ENCODE peak calls at places on chromosomes 13 and 19, in ten cellular contexts. F is OCI-LY7; N is stimulated activated CD4-positive, alpha-beta T cell treated with anti-CD3 and anti-CD28 coated beads, Interleukin-1b, Interleukin-23, amount 100 ng/mL, for 1 hour; O is activated CD8-positive, alpha-beta memory T cell treated with anti-CD3 and anti-CD28 coated beads, Interleukin-2, amount 50 U/mL, for 4 hours; H is AML-193; D is foreskin fibroblast; J is activated T-cell treated with anti-CD3 and anti-CD28 coated beads, Interleukin-2, amount 50 U/mL, for 4 hours; L is activated naive CD4-positive, alpha-beta T cell treated with anti-CD3 and anti-CD28 coated beads for 36 hours; V is uterus; G is GM04503. I is an unnamed sample.

GRCh38 chr13:112697756-112698655 is 8.2 kb downstream of the ATP11A start:
- DNase-seq in F (no peak), N (no peak), O (no peak), H (no peak), D (no peak), J (no peak), L (no peak), V (no peak), G (no peak), I (no peak)

GRCh38 chr13:99496322-99497142 is 4.7 kb upstream of the TM9SF2 start:
- DNase-seq in F (no peak), N (no peak), O (peak; percentile 51), H (peak; percentile 86), D (peak; percentile 51), J (peak; percentile 53), L (peak; percentile 89), V (peak; percentile 72), G (peak; percentile 75), I (peak; percentile 83)

GRCh38 chr13:79973533-79973963 is 367.4 kb downstream of the SPRY2 start:
- DNase-seq in F (peak; percentile 33), N (no peak), O (no peak), H (no peak), D (no peak), J (no peak), L (no peak), V (peak; percentile 21), G (no peak), I (no peak)

GRCh38 chr19:56765107-56765506 is 75.4 kb downstream of the PEG3 start:
- DNase-seq in F (no peak), N (no peak), O (no peak), H (no peak), D (no peak), J (no peak), L (peak; percentile 16), V (peak; percentile 65), G (no peak), I (no peak)

GRCh38 chr13:80612804-80613203 is 271.9 kb upstream of the SPRY2 start:
- DNase-seq in F (no peak), N (no peak), O (no peak), H (no peak), D (no peak), J (no peak), L (no peak), V (no peak), G (no peak), I (no peak)

GRCh38 chr19:9906475-9907087 is 29.7 kb downstream of the OLFM2 start:
- DNase-seq in F (no peak), N (no peak), O (no peak), H (no peak), D (no peak), J (no peak), L (no peak), V (no peak), G (no peak), I (no peak)

GRCh38 chr13:74145249-74145970 is 11.2 kb upstream of the KLF12 start:
- DNase-seq in F (no peak), N (no peak), O (no peak), H (no peak), D (peak; percentile 66), J (no peak), L (no peak), V (no peak), G (no peak), I (no peak)

GRCh38 chr19:55384576-55385235 is 614 bp upstream of the TMEM238 start:
- DNase-seq in F (peak; percentile 63), N (no peak), O (no peak), H (no peak), D (no peak), J (no peak), L (peak; percentile 50), V (peak; percentile 37), G (no peak), I (no peak)

GRCh38 chr13:26529441-26529840 is 28.0 kb upstream of the WASF3 start:
- DNase-seq in F (peak; percentile 24), N (no peak), O (no peak), H (peak; percentile 27), D (peak; percentile 40), J (no peak), L (peak; percentile 52), V (no peak), G (peak; percentile 3), I (no peak)

GRCh38 chr19:48999481-49000325 is 6.0 kb downstream of the RUVBL2 start:
- DNase-seq in F (peak; percentile 78), N (peak; percentile 40), O (peak; percentile 74), H (peak; percentile 37), D (peak; percentile 48), J (peak; percentile 65), L (peak; percentile 76), V (no peak), G (no peak), I (peak; percentile 60)

GRCh38 chr19:17688853-17689595 is 870 bp upstream of the UNC13A start:
- DNase-seq in F (no peak), N (no peak), O (no peak), H (no peak), D (no peak), J (no peak), L (no peak), V (no peak), G (no peak), I (no peak)

GRCh38 chr19:40279761-40280607 is 5.2 kb downstream of the AKT2 start:
- DNase-seq in F (peak; percentile 37), N (no peak), O (no peak), H (no peak), D (no peak), J (no peak), L (no peak), V (no peak), G (no peak), I (no peak)

GRCh38 chr13:84430015-84430414 is 547.7 kb upstream of the SLITRK1 start:
- DNase-seq in F (no peak), N (no peak), O (no peak), H (no peak), D (no peak), J (no peak), L (no peak), V (no peak), G (no peak), I (no peak)

GRCh38 chr13:35771898-35772297 is 295.4 kb upstream of the MAB21L1 start:
- DNase-seq in F (no peak), N (no peak), O (no peak), H (no peak), D (peak; percentile 78), J (no peak), L (no peak), V (no peak), G (peak; percentile 87), I (no peak)

GRCh38 chr13:78595819-78596700 is 7.3 kb downstream of the POU4F1 start:
- DNase-seq in F (no peak), N (no peak), O (no peak), H (no peak), D (no peak), J (no peak), L (no peak), V (no peak), G (no peak), I (no peak)

GRCh38 chr19:10102787-10103236 is 334 bp upstream of the ANGPTL6 start:
- DNase-seq in F (peak; percentile 62), N (no peak), O (no peak), H (no peak), D (no peak), J (no peak), L (no peak), V (no peak), G (no peak), I (no peak)

GRCh38 chr19:45104658-45105384 is 11.8 kb downstream of the PPP1R37 start:
- DNase-seq in F (no peak), N (no peak), O (no peak), H (no peak), D (no peak), J (no peak), L (peak; percentile 22), V (no peak), G (no peak), I (no peak)

GRCh38 chr13:41054919-41055619 is 6.2 kb upstream of the WBP4 start:
- DNase-seq in F (peak; percentile 60), N (no peak), O (no peak), H (peak; percentile 26), D (no peak), J (no peak), L (peak; percentile 17), V (no peak), G (no peak), I (no peak)

GRCh38 chr19:2239771-2240770 is 3.4 kb downstream of the SF3A2 start:
- DNase-seq in F (peak; percentile 59), N (no peak), O (no peak), H (peak; percentile 56), D (peak; percentile 51), J (no peak), L (peak; percentile 61), V (no peak), G (no peak), I (peak; percentile 56)

GRCh38 chr19:10565567-10566407 is at the start of gene KRI1:
- DNase-seq in F (peak; percentile 99), N (peak; percentile 96), O (peak; percentile 99), H (peak; percentile 95), D (peak; percentile 97), J (peak; percentile 99), L (peak; percentile 99), V (peak; percentile 99), G (peak; percentile 71), I (peak; percentile 99)

GRCh38 chr19:1162404-1163282 is 11.4 kb downstream of the SBNO2 start:
- DNase-seq in F (no peak), N (no peak), O (no peak), H (no peak), D (no peak), J (no peak), L (no peak), V (no peak), G (no peak), I (no peak)

GRCh38 chr19:56639217-56639616 is 3.7 kb upstream of the SMIM17 start:
- DNase-seq in F (peak; percentile 28), N (no peak), O (no peak), H (peak; percentile 37), D (no peak), J (no peak), L (peak; percentile 16), V (no peak), G (no peak), I (no peak)

GRCh38 chr13:70708744-70709143 is 600.5 kb upstream of the KLHL1 start:
- DNase-seq in F (no peak), N (no peak), O (no peak), H (no peak), D (no peak), J (no peak), L (no peak), V (no peak), G (no peak), I (no peak)

GRCh38 chr19:30498707-30499106 is 126.5 kb downstream of the ZNF536 start:
- DNase-seq in F (no peak), N (no peak), O (no peak), H (no peak), D (no peak), J (no peak), L (no peak), V (no peak), G (no peak), I (no peak)

GRCh38 chr13:84446972-84447700 is 564.9 kb upstream of the SLITRK1 start:
- DNase-seq in F (no peak), N (no peak), O (no peak), H (no peak), D (peak; percentile 72), J (no peak), L (no peak), V (no peak), G (no peak), I (no peak)

I was measured in central memory CD4-positive, alpha-beta T cell.